ENCODE peak calls at places on chromosomes 1 and 21, in ten cellular contexts. S is NCI-H774; Q is kidney tubule cell; Y is choroid plexus epithelial cell; W is iPS-NIHi11; D is activated T-cell treated with anti-CD3 and anti-CD28 coated beads, Interleukin-2, amount 50 U/mL, for 72 hours; R is MCF 10A; I is colonic mucosa; V is mucosa of descending colon; F is RWPE2. A is an unnamed sample.

GRCh38 chr1:176888471-176889032 is 276.0 kb downstream of the ASTN1 start:
- DNase-seq in S (no peak), F (no peak), W (no peak), Y (no peak), R (no peak), I (no peak), Q (no peak), D (no peak), V (no peak), A (no peak)

GRCh38 chr1:52552236-52552504 is 722 bp downstream of the TUT4 start:
- DNase-seq in D (peak; percentile 78), Q (peak; percentile 44), F (peak; percentile 56), V (peak; percentile 58), I (peak; percentile 73), W (no peak), Y (peak; percentile 80), R (peak; percentile 85), S (peak; percentile 25), A (peak; percentile 85)

GRCh38 chr1:217138839-217139466 is 415.7 kb upstream of the ESRRG start:
- DNase-seq in S (no peak), F (no peak), Y (no peak), I (no peak), W (peak; percentile 7), R (no peak), Q (no peak), D (no peak), V (no peak), A (no peak)

GRCh38 chr21:30695956-30696355 is 22.6 kb downstream of the KRTAP21-3 start:
- DNase-seq in D (no peak), Q (no peak), I (no peak), V (no peak), S (no peak), F (no peak), Y (no peak), W (no peak), R (peak; percentile 14), A (peak; percentile 41)

GRCh38 chr21:15222711-15223110 is 157.9 kb upstream of the NRIP1 start:
- DNase-seq in V (no peak), W (no peak), D (no peak), F (no peak), Y (no peak), Q (peak; percentile 92), I (no peak), R (peak; percentile 44), S (no peak), A (peak; percentile 35)

GRCh38 chr1:205344010-205344808 is 12.5 kb downstream of the KLHDC8A start:
- DNase-seq in Q (peak; percentile 44), D (peak; percentile 52), I (peak; percentile 42), V (peak; percentile 62), F (no peak), W (peak; percentile 56), R (no peak), S (peak; percentile 31), Y (no peak), A (no peak)

GRCh38 chr1:5769146-5769545 is 223.1 kb downstream of the NPHP4 start:
- DNase-seq in S (no peak), R (no peak), Q (no peak), I (no peak), W (no peak), Y (no peak), V (no peak), F (no peak), D (no peak), A (no peak)

GRCh38 chr21:14550200-14550599 is 4.1 kb upstream of the SAMSN1 start:
- DNase-seq in S (no peak), Y (no peak), W (no peak), Q (peak; percentile 51), D (no peak), F (no peak), I (no peak), R (no peak), V (no peak), A (no peak)

GRCh38 chr1:15951341-15952153 is 24.4 kb downstream of the ZBTB17 start:
- DNase-seq in V (no peak), W (no peak), R (no peak), D (peak; percentile 68), I (no peak), S (no peak), F (no peak), Q (no peak), Y (peak; percentile 31), A (no peak)